ENCODE peak calls at places on chromosomes 6 and 20, in seven cellular contexts. One of them, this sample, is unnamed.
A peak's percentile ranks its signal among the peaks of the same experiment; 100 is the strongest.

GRCh38 chr6:29631860-29632731 is 887 bp downstream of the GABBR1 start:
- DNase-seq in psoas muscle: peak; percentile 68
- DNase-seq in BJ: no peak
- DNase-seq in lower lobe of right lung: peak; percentile 63
- DNase-seq in Jurkat, Clone E6-1: no peak
- DNase-seq in tibial nerve: peak; percentile 27
- DNase-seq in heart right ventricle: peak; percentile 77
- DNase-seq in this sample: peak; percentile 67

GRCh38 chr20:5910192-5910591 is 40.1 kb downstream of the TRMT6 start:
- DNase-seq in psoas muscle: no peak
- DNase-seq in BJ: no peak
- DNase-seq in lower lobe of right lung: no peak
- DNase-seq in tibial nerve: no peak
- DNase-seq in heart right ventricle: no peak
- DNase-seq in Jurkat, Clone E6-1: no peak
- DNase-seq in this sample: no peak

GRCh38 chr6:11251553-11252358 is 19.3 kb upstream of the NEDD9 start:
- DNase-seq in heart right ventricle: peak; percentile 36
- DNase-seq in tibial nerve: peak; percentile 89
- DNase-seq in lower lobe of right lung: no peak
- DNase-seq in BJ: no peak
- DNase-seq in psoas muscle: peak; percentile 33
- DNase-seq in Jurkat, Clone E6-1: no peak
- DNase-seq in this sample: no peak

GRCh38 chr6:134165827-134166226 is 113.4 kb upstream of the SLC2A12 start:
- DNase-seq in lower lobe of right lung: no peak
- DNase-seq in heart right ventricle: no peak
- DNase-seq in tibial nerve: no peak
- DNase-seq in Jurkat, Clone E6-1: no peak
- DNase-seq in BJ: no peak
- DNase-seq in psoas muscle: no peak
- DNase-seq in this sample: no peak

GRCh38 chr6:73652637-73653570 is 888 bp downstream of the SLC17A5 start:
- DNase-seq in psoas muscle: peak; percentile 25
- DNase-seq in BJ: no peak
- DNase-seq in heart right ventricle: peak; percentile 54
- DNase-seq in lower lobe of right lung: peak; percentile 69
- DNase-seq in tibial nerve: peak; percentile 54
- DNase-seq in Jurkat, Clone E6-1: peak; percentile 79
- DNase-seq in this sample: peak; percentile 89

GRCh38 chr6:34436803-34437643 is 11.2 kb upstream of the RPS10 start:
- DNase-seq in psoas muscle: no peak
- DNase-seq in Jurkat, Clone E6-1: no peak
- DNase-seq in lower lobe of right lung: no peak
- DNase-seq in BJ: no peak
- DNase-seq in tibial nerve: no peak
- DNase-seq in heart right ventricle: no peak
- DNase-seq in this sample: no peak

GRCh38 chr6:57198926-57199636 is 23.0 kb downstream of the RAB23 start:
- DNase-seq in lower lobe of right lung: no peak
- DNase-seq in Jurkat, Clone E6-1: no peak
- DNase-seq in heart right ventricle: no peak
- DNase-seq in tibial nerve: no peak
- DNase-seq in psoas muscle: no peak
- DNase-seq in BJ: no peak
- DNase-seq in this sample: no peak

GRCh38 chr20:54645445-54646155 is 170.2 kb downstream of the DOK5 start:
- DNase-seq in BJ: no peak
- DNase-seq in lower lobe of right lung: no peak
- DNase-seq in Jurkat, Clone E6-1: no peak
- DNase-seq in heart right ventricle: no peak
- DNase-seq in tibial nerve: no peak
- DNase-seq in psoas muscle: no peak
- DNase-seq in this sample: no peak

GRCh38 chr6:158410784-158411183 is 98.5 kb downstream of the TULP4 start:
- DNase-seq in heart right ventricle: no peak
- DNase-seq in lower lobe of right lung: no peak
- DNase-seq in tibial nerve: no peak
- DNase-seq in BJ: no peak
- DNase-seq in Jurkat, Clone E6-1: no peak
- DNase-seq in psoas muscle: no peak
- DNase-seq in this sample: no peak

GRCh38 chr6:122007366-122007765 is 392.1 kb upstream of the HSF2 start:
- DNase-seq in psoas muscle: no peak
- DNase-seq in heart right ventricle: no peak
- DNase-seq in lower lobe of right lung: no peak
- DNase-seq in Jurkat, Clone E6-1: no peak
- DNase-seq in tibial nerve: no peak
- DNase-seq in BJ: no peak
- DNase-seq in this sample: no peak

GRCh38 chr6:155066371-155066770 is 71.3 kb downstream of the TIAM2 start:
- DNase-seq in lower lobe of right lung: no peak
- DNase-seq in BJ: peak; percentile 56
- DNase-seq in tibial nerve: no peak
- DNase-seq in Jurkat, Clone E6-1: no peak
- DNase-seq in heart right ventricle: no peak
- DNase-seq in psoas muscle: no peak
- DNase-seq in this sample: no peak

GRCh38 chr20:43836790-43837189 is 77.9 kb upstream of the TOX2 start:
- DNase-seq in psoas muscle: no peak
- DNase-seq in tibial nerve: no peak
- DNase-seq in BJ: no peak
- DNase-seq in heart right ventricle: no peak
- DNase-seq in Jurkat, Clone E6-1: no peak
- DNase-seq in lower lobe of right lung: no peak
- DNase-seq in this sample: no peak

GRCh38 chr20:60255866-60256265 is 297.6 kb downstream of the CDH26 start:
- DNase-seq in heart right ventricle: no peak
- DNase-seq in lower lobe of right lung: no peak
- DNase-seq in BJ: no peak
- DNase-seq in tibial nerve: no peak
- DNase-seq in Jurkat, Clone E6-1: no peak
- DNase-seq in psoas muscle: no peak
- DNase-seq in this sample: no peak

DNA sequence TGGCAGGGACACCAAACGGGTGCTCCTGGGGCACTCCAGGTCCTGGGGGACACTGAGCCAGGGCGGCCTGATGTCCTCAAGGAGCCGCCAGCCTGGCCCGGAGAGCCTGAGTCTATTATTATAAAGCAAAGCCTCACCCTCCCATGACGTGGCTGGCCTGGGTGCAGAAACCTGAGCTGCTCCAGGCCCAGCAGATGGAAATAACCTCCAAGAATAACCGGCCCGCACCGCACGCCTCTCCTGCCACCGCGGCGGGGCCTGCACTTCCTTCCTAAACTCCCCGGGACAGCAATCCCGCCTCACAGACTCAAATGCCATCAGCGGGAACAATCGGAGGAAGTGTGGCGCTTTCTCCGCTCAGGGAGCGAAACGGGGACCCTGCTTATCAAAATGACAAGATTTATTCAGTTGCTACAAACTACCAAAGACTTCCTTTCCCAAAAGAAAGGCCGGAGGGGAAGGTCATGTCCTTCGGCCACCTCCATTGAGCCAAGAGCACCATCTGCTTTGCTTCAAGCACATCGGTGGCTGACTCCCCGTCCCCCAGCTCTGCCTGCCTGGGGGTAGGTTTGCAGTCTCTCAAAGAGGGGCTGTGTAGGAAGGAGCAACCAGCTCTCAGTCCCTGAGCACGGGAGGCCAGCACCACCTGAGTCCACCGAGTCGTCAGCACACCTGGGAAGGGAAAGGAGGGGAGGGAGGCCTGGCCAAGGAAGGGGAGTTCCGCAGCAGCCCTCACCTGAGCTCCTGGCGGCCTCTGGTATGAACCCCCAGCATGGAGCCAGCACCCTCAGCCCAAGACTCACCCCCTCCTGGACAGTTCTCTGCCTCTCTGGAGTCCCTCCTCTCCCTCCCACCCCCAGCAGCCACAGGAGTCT is 78.6 kb upstream of the QKI start:
- DNase-seq in lower lobe of right lung: peak; percentile 64
- DNase-seq in heart right ventricle: peak; percentile 84
- DNase-seq in tibial nerve: no peak
- DNase-seq in Jurkat, Clone E6-1: no peak
- DNase-seq in BJ: no peak
- DNase-seq in psoas muscle: peak; percentile 81
- DNase-seq in this sample: no peak
- H3K4me3 ChIP-seq in lower lobe of right lung: no peak overlapping the region
- H3K4me3 ChIP-seq in heart right ventricle: no peak overlapping the region
- H3K4me3 ChIP-seq in tibial nerve: peak overlapping the region; percentile 2
- H3K4me3 ChIP-seq in Jurkat, Clone E6-1: no peak overlapping the region
- H3K4me3 ChIP-seq in BJ: no peak overlapping the region
- H3K4me3 ChIP-seq in psoas muscle: peak overlapping the region; percentile 42
- H3K4me3 ChIP-seq in this sample: no peak overlapping the region

GRCh38 chr6:159877256-159877808 is 13.5 kb upstream of the MAS1 start:
- DNase-seq in psoas muscle: no peak
- DNase-seq in Jurkat, Clone E6-1: no peak
- DNase-seq in lower lobe of right lung: no peak
- DNase-seq in tibial nerve: no peak
- DNase-seq in BJ: no peak
- DNase-seq in heart right ventricle: no peak
- DNase-seq in this sample: no peak
- H3K4me3 ChIP-seq in psoas muscle: no peak overlapping the region
- H3K4me3 ChIP-seq in Jurkat, Clone E6-1: no peak overlapping the region
- H3K4me3 ChIP-seq in lower lobe of right lung: no peak overlapping the region
- H3K4me3 ChIP-seq in tibial nerve: no peak overlapping the region
- H3K4me3 ChIP-seq in BJ: no peak overlapping the region
- H3K4me3 ChIP-seq in heart right ventricle: no peak overlapping the region
- H3K4me3 ChIP-seq in this sample: no peak overlapping the region

DNA sequence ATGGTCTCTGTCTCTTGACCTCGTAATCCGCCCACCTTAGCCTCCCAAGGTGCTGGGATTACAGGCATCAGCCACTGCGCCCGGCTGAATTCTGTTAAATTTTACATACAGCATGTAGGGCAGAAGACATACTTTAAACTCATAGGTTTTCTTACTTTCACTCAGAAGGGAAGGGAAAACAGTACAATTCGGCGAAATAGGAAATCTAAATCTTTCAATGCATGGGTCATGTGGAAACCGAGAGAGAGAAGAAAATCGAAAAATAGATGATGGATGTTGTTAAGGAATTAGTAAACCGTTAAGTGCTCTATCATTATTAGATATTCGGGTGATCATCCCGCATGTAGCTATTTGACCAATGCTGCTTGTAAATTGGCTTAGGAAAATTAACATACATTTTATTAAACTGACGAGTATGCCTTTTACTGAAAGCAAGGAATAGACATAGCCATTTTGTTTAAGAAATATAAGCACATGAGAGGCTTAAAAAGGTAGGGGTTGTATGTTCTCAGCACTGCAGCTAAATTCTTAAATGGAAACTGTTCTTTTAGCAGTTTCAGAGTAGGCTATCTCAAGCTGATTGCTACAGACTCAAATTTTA is 164.7 kb upstream of the AGPAT4 start:
- DNase-seq in Jurkat, Clone E6-1: no peak
- DNase-seq in lower lobe of right lung: no peak
- DNase-seq in BJ: no peak
- DNase-seq in heart right ventricle: no peak
- DNase-seq in psoas muscle: no peak
- DNase-seq in tibial nerve: no peak
- DNase-seq in this sample: no peak
- H3K4me3 ChIP-seq in Jurkat, Clone E6-1: no peak overlapping the region
- H3K4me3 ChIP-seq in lower lobe of right lung: no peak overlapping the region
- H3K4me3 ChIP-seq in BJ: no peak overlapping the region
- H3K4me3 ChIP-seq in heart right ventricle: no peak overlapping the region
- H3K4me3 ChIP-seq in psoas muscle: peak overlapping the region; percentile 29
- H3K4me3 ChIP-seq in tibial nerve: peak overlapping the region; percentile 35
- H3K4me3 ChIP-seq in this sample: no peak overlapping the region

DNA sequence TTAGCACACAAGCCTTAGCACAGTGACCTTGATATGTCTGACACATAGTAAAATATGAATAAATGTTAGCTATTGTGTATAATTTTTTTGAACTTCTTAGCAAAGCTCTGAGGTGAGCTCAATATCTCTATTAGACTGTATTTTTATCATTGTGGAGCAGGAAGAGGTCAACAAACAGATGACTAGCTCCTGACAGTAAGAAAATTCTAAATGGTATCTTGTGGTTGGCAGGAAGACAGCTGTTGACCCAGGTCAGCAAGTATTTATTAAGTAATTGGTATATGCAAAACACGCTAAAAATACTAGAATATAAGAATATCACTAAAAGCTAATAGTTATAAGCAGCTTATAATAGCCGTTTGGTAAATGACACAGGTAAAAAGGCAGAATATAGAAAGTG is 77.5 kb upstream of the MARCKS start:
- DNase-seq in Jurkat, Clone E6-1: no peak
- DNase-seq in BJ: no peak
- DNase-seq in tibial nerve: no peak
- DNase-seq in lower lobe of right lung: no peak
- DNase-seq in psoas muscle: no peak
- DNase-seq in heart right ventricle: no peak
- DNase-seq in this sample: no peak
- H3K4me3 ChIP-seq in Jurkat, Clone E6-1: no peak overlapping the region
- H3K4me3 ChIP-seq in BJ: no peak overlapping the region
- H3K4me3 ChIP-seq in tibial nerve: no peak overlapping the region
- H3K4me3 ChIP-seq in lower lobe of right lung: no peak overlapping the region
- H3K4me3 ChIP-seq in psoas muscle: no peak overlapping the region
- H3K4me3 ChIP-seq in heart right ventricle: no peak overlapping the region
- H3K4me3 ChIP-seq in this sample: no peak overlapping the region

GRCh38 chr6:6931047-6932025 is 176.4 kb upstream of the RREB1 start:
- DNase-seq in BJ: no peak
- DNase-seq in tibial nerve: no peak
- DNase-seq in lower lobe of right lung: no peak
- DNase-seq in Jurkat, Clone E6-1: no peak
- DNase-seq in heart right ventricle: no peak
- DNase-seq in psoas muscle: no peak
- DNase-seq in this sample: no peak
- H3K4me3 ChIP-seq in BJ: no peak overlapping the region
- H3K4me3 ChIP-seq in tibial nerve: no peak overlapping the region
- H3K4me3 ChIP-seq in lower lobe of right lung: no peak overlapping the region
- H3K4me3 ChIP-seq in Jurkat, Clone E6-1: no peak overlapping the region
- H3K4me3 ChIP-seq in heart right ventricle: no peak overlapping the region
- H3K4me3 ChIP-seq in psoas muscle: no peak overlapping the region
- H3K4me3 ChIP-seq in this sample: no peak overlapping the region